ENCODE peak calls at places on chromosomes 16 and 17, in eight cellular contexts. A, C, I, Q, R, G, S and U are unnamed samples.
A peak's percentile ranks its signal among the peaks of the same experiment; 100 is the strongest.

GRCh38 chr17:44904001-44904984 is 5.0 kb upstream of the EFTUD2 start:
- DNase-seq in A (no peak), C (no peak), I (no peak), Q (no peak), R (no peak), G (no peak), S (no peak), U (no peak)

GRCh38 chr17:77189148-77189547 is 48.4 kb downstream of the SEC14L1 start:
- DNase-seq in A (no peak), C (no peak), I (no peak), Q (no peak), R (no peak), G (no peak), S (no peak), U (no peak)

GRCh38 chr16:69644790-69645189 is 79.0 kb downstream of the NFAT5 start:
- DNase-seq in A (no peak), C (no peak), I (no peak), Q (no peak), R (no peak), G (no peak), S (no peak), U (no peak)

GRCh38 chr17:74513987-74514631 is 17.2 kb downstream of the CD300LB start:
- DNase-seq in A (peak; percentile 61), C (peak; percentile 88), I (no peak), Q (peak; percentile 25), R (no peak), G (peak; percentile 52), S (peak; percentile 30), U (no peak)

GRCh38 chr17:28760561-28760960 is 16.8 kb downstream of the TRAF4 start:
- DNase-seq in A (no peak), C (no peak), I (no peak), Q (no peak), R (no peak), G (no peak), S (no peak), U (no peak)

GRCh38 chr17:55735784-55736405 is 13.2 kb upstream of the TMEM100 start:
- DNase-seq in A (peak; percentile 77), C (no peak), I (no peak), Q (no peak), R (no peak), G (peak; percentile 75), S (peak; percentile 74), U (no peak)

GRCh38 chr16:71746442-71747046 is 22.0 kb upstream of the PHLPP2 start:
- DNase-seq in A (no peak), C (no peak), I (no peak), Q (no peak), R (no peak), G (peak; percentile 61), S (peak; percentile 47), U (no peak)

GRCh38 chr17:14942511-14943185 is 322.5 kb downstream of the PMP22 start:
- DNase-seq in A (no peak), C (no peak), I (no peak), Q (no peak), R (no peak), G (no peak), S (no peak), U (no peak)

GRCh38 chr16:51389881-51390280 is 238.8 kb upstream of the SALL1 start:
- DNase-seq in A (no peak), C (no peak), I (no peak), Q (no peak), R (no peak), G (no peak), S (peak; percentile 56), U (no peak)

GRCh38 chr16:51392651-51393187 is 241.6 kb upstream of the SALL1 start:
- DNase-seq in A (peak; percentile 66), C (peak; percentile 54), I (peak; percentile 42), Q (no peak), R (no peak), G (peak; percentile 75), S (peak; percentile 37), U (no peak)

GRCh38 chr16:51390877-51391276 is 239.8 kb upstream of the SALL1 start:
- DNase-seq in A (no peak), C (no peak), I (no peak), Q (no peak), R (no peak), G (no peak), S (peak; percentile 48), U (no peak)

GRCh38 chr16:51393381-51394005 is 242.4 kb upstream of the SALL1 start:
- DNase-seq in A (no peak), C (no peak), I (no peak), Q (no peak), R (no peak), G (no peak), S (no peak), U (no peak)

DNA sequence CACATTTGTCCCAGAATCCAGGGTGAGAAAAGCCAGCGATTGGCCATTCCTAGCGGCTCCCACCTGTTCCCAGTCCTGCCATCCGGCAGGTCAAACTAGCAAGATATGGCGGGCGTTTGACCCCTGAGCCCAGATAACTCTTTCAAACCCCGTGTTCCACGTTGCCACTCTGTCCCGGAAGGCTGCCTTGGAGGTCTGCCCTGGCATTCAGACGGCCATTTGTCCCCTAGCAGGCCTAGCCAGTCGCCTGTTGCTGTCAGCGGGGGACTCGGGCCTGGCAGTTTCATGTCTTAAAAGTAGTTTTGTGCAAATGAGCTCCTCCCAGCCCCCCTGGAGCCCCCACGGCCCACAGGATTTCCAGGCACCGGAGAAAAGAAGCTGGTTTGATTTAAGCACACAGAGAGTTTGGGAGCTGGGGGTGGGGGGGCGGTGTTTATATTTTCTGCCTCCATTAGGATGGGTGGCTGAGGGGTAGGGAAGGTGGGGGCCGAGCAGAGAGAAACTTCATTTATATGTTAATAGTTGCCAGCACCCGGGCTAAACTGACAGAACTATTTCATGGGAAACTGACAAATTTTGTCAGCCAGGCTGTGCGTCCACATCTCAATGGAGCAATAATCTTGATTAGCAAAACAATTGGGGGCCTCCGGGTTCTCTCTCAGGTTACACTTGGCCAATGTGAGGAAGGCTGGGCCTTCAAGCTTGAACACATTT is 240.9 kb upstream of the SALL1 start:
- DNase-seq in A (no peak), C (peak; percentile 90), I (no peak), Q (no peak), R (no peak), G (no peak), S (peak; percentile 78), U (no peak)
- H3K27ac ChIP-seq in A (no peak overlapping the region), C (peak overlapping the region; percentile 76), I (peak overlapping the region; percentile 42), Q (no peak overlapping the region), R (no peak overlapping the region), G (no peak overlapping the region), S (peak overlapping the region; percentile 73), U (no peak overlapping the region)

GRCh38 chr17:18039535-18040286 is 503 bp downstream of the GID4 start:
- DNase-seq in A (no peak), C (peak; percentile 88), I (no peak), Q (peak; percentile 56), R (no peak), G (peak; percentile 25), S (peak; percentile 78), U (no peak)

GRCh38 chr17:18038861-18039534 is at the start of the genes ATPAF2 and GID4:
- DNase-seq in A (peak; percentile 98), C (peak; percentile 100), I (peak; percentile 96), Q (peak; percentile 100), R (peak; percentile 100), G (peak; percentile 100), S (peak; percentile 100), U (peak; percentile 100)

GRCh38 chr17:18035704-18036103 is 3.3 kb downstream of the ATPAF2 start:
- DNase-seq in A (no peak), C (peak; percentile 84), I (no peak), Q (no peak), R (no peak), G (no peak), S (no peak), U (no peak)

GRCh38 chr17:18038149-18038850 is 668 bp downstream of the ATPAF2 start:
- DNase-seq in A (no peak), C (peak; percentile 68), I (no peak), Q (no peak), R (no peak), G (no peak), S (no peak), U (no peak)

DNA sequence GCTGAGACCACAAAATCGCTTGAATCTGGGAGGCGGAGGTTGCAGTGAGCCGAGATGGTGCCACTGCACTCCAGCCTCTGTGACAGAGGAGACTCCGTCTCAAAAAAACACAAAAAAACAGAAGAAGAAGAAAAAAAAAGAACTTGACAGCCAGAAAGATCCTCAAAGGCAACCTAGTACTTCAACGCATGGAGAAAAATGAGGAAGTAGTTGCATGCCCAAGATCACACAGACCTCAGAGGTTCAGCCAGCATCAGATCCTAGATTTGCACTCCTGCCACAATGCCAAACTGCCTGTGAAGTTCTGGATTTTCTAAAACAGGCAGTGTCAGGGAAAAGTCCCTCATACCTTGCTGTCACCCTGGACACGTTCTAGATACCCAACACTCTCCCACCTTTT is 1.5 kb downstream of the ATPAF2 start:
- DNase-seq in A (no peak), C (no peak), I (no peak), Q (no peak), R (no peak), G (no peak), S (no peak), U (no peak)
- H3K4me3 ChIP-seq in A (no peak overlapping the region), C (peak overlapping the region; percentile 97), I (peak overlapping the region; percentile 10), Q (peak overlapping the region; percentile 94), R (peak overlapping the region; percentile 88), G (no peak overlapping the region), S (no peak overlapping the region), U (no peak overlapping the region)

DNA sequence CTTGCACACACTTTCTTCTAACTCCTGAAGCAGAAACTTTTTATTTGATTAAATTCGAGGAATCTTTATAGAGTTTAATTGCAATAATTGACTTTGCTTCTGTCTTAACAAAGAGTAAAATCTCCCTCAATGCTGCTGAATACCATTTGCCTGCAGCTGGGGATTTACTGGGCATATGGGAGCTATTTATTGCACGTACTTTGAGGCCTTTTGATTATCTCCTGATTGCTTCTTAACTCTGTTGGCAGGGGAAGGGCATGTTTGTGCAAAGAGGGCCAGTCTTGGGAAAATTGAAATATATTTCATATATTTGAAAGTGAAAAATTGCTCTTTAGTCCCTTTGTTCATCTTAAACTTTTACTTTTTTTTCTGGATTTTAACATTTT is 156.8 kb upstream of the CHMP6 start:
- DNase-seq in A (no peak), C (no peak), I (no peak), Q (no peak), R (no peak), G (no peak), S (no peak), U (no peak)
- H3K27ac ChIP-seq in A (no peak overlapping the region), C (no peak overlapping the region), I (peak overlapping the region; percentile 85), Q (no peak overlapping the region), R (peak overlapping the region; percentile 81), G (no peak overlapping the region), S (no peak overlapping the region), U (peak overlapping the region; percentile 56)

GRCh38 chr17:72111374-72111773 is 9.4 kb upstream of the SOX9 start:
- DNase-seq in A (no peak), C (no peak), I (no peak), Q (no peak), R (no peak), G (no peak), S (peak; percentile 37), U (no peak)

GRCh38 chr17:72107100-72107499 is 13.7 kb upstream of the SOX9 start:
- DNase-seq in A (no peak), C (peak; percentile 67), I (no peak), Q (no peak), R (no peak), G (no peak), S (peak; percentile 35), U (no peak)

GRCh38 chr17:72110953-72111339 is 9.9 kb upstream of the SOX9 start:
- DNase-seq in A (no peak), C (no peak), I (no peak), Q (no peak), R (no peak), G (no peak), S (no peak), U (no peak)

GRCh38 chr17:72113751-72114150 is 7.1 kb upstream of the SOX9 start:
- DNase-seq in A (no peak), C (no peak), I (no peak), Q (no peak), R (no peak), G (no peak), S (no peak), U (no peak)

DNA sequence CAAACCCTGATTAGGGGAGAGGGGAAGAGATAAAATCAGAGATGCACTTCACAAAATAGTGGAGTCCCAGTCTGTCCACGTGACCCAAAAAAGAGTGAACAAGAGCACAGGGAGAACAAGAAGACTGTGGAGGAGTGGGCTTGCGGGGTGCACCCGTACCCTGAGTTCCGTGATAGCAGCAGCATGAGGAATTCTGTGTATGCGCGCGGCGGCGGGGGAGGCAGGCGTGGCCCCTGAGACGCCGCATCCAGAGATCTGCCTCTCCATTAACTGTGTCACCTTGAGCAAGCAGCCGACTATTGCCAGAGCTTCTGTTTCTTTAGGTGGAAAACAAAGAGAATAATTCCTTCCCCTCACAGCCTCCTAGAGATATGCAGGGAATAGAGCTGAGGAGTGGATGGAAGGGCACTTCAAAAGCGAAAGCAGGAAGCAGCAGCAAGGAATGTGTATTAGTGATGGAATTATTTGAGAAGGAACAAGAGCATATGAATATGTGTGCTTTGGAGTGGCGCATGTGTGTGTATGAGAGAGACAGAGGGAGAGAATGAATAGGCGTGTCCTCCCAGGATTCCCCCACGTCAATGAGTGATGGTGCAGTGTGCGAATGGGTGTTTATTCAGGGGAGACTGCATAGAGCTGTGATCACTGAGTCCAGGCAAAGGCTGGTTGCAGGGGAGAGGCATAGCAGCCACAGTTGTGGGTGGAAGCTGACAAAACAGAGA is 10.4 kb upstream of the SOX9 start:
- DNase-seq in A (no peak), C (no peak), I (no peak), Q (no peak), R (no peak), G (no peak), S (no peak), U (no peak)
- H3K4me3 ChIP-seq in A (no peak overlapping the region), C (no peak overlapping the region), I (peak overlapping the region; percentile 7), Q (peak overlapping the region; percentile 20), R (peak overlapping the region; percentile 42), G (no peak overlapping the region), S (no peak overlapping the region), U (no peak overlapping the region)